ENCODE peak calls at places on chromosome 21, in five cellular contexts. One of them, this sample, is unnamed.

GRCh38 chr21:25837545-25838263 is 102.9 kb downstream of the GABPA start:
- DNase-seq in EL: peak; percentile 75
- DNase-seq in HS-27A: peak; percentile 36
- DNase-seq in HT1080: peak; percentile 60
- DNase-seq in HTR-8/SVneo: no peak
- DNase-seq in this sample: no peak

GRCh38 chr21:26754853-26755252 is 90.4 kb downstream of the ADAMTS1 start:
- DNase-seq in HS-27A: no peak
- DNase-seq in EL: no peak
- DNase-seq in HTR-8/SVneo: no peak
- DNase-seq in HT1080: no peak
- DNase-seq in this sample: no peak

GRCh38 chr21:33032434-33033047 is 6.8 kb downstream of the OLIG2 start:
- DNase-seq in HT1080: no peak
- DNase-seq in EL: no peak
- DNase-seq in HTR-8/SVneo: no peak
- DNase-seq in HS-27A: no peak
- DNase-seq in this sample: no peak

GRCh38 chr21:40765771-40766170 is 81.2 kb downstream of the DSCAM start:
- DNase-seq in EL: no peak
- DNase-seq in HT1080: no peak
- DNase-seq in HTR-8/SVneo: no peak
- DNase-seq in HS-27A: no peak
- DNase-seq in this sample: no peak

GRCh38 chr21:45934570-45934969 is 47.0 kb upstream of the COL6A1 start:
- DNase-seq in HS-27A: no peak
- DNase-seq in HT1080: no peak
- DNase-seq in HTR-8/SVneo: no peak
- DNase-seq in EL: no peak
- DNase-seq in this sample: no peak

GRCh38 chr21:37412603-37413360 is 46.2 kb downstream of the DYRK1A start:
- DNase-seq in HS-27A: no peak
- DNase-seq in HT1080: no peak
- DNase-seq in HTR-8/SVneo: no peak
- DNase-seq in EL: peak; percentile 70
- DNase-seq in this sample: no peak

GRCh38 chr21:22758478-22758877 is 1760.3 kb downstream of the NCAM2 start:
- DNase-seq in HTR-8/SVneo: no peak
- DNase-seq in HS-27A: no peak
- DNase-seq in EL: no peak
- DNase-seq in HT1080: peak; percentile 84
- DNase-seq in this sample: no peak

GRCh38 chr21:41755258-41755933 is 11.5 kb downstream of the RIPK4 start:
- DNase-seq in HS-27A: no peak
- DNase-seq in HTR-8/SVneo: no peak
- DNase-seq in EL: no peak
- DNase-seq in HT1080: no peak
- DNase-seq in this sample: no peak

GRCh38 chr21:46116846-46117585 is 19.1 kb downstream of the COL6A2 start:
- DNase-seq in EL: peak; percentile 80
- DNase-seq in HT1080: peak; percentile 25
- DNase-seq in HS-27A: no peak
- DNase-seq in HTR-8/SVneo: no peak
- DNase-seq in this sample: no peak

GRCh38 chr21:29496337-29496736 is 197.6 kb downstream of the BACH1 start:
- DNase-seq in EL: no peak
- DNase-seq in HT1080: no peak
- DNase-seq in HTR-8/SVneo: no peak
- DNase-seq in HS-27A: no peak
- DNase-seq in this sample: no peak

GRCh38 chr21:24225432-24225831 is 1381.8 kb downstream of the MRPL39 start:
- DNase-seq in EL: no peak
- DNase-seq in HS-27A: no peak
- DNase-seq in HTR-8/SVneo: peak; percentile 32
- DNase-seq in HT1080: peak; percentile 65
- DNase-seq in this sample: no peak

GRCh38 chr21:36820176-36821031 is 121.5 kb downstream of the SIM2 start:
- DNase-seq in EL: no peak
- DNase-seq in HTR-8/SVneo: no peak
- DNase-seq in HS-27A: no peak
- DNase-seq in HT1080: no peak
- DNase-seq in this sample: no peak

GRCh38 chr21:45510466-45510955 is 31.7 kb downstream of the SLC19A1 start:
- DNase-seq in HTR-8/SVneo: no peak
- DNase-seq in HT1080: no peak
- DNase-seq in HS-27A: no peak
- DNase-seq in EL: no peak
- DNase-seq in this sample: no peak

GRCh38 chr21:26469789-26470188 is 103.3 kb downstream of the CYYR1 start:
- DNase-seq in HT1080: peak; percentile 71
- DNase-seq in HTR-8/SVneo: peak; percentile 28
- DNase-seq in HS-27A: no peak
- DNase-seq in EL: peak; percentile 65
- DNase-seq in this sample: peak; percentile 36

GRCh38 chr21:46567348-46567747 is 37.5 kb downstream of the S100B start:
- DNase-seq in HS-27A: no peak
- DNase-seq in EL: no peak
- DNase-seq in HT1080: no peak
- DNase-seq in HTR-8/SVneo: no peak
- DNase-seq in this sample: no peak

GRCh38 chr21:36397606-36398005 is 12.4 kb downstream of the CHAF1B start:
- DNase-seq in HTR-8/SVneo: no peak
- DNase-seq in HT1080: no peak
- DNase-seq in EL: no peak
- DNase-seq in HS-27A: no peak
- DNase-seq in this sample: no peak

GRCh38 chr21:29737188-29737587 is 202.6 kb downstream of the GRIK1 start:
- DNase-seq in HT1080: no peak
- DNase-seq in HS-27A: no peak
- DNase-seq in EL: no peak
- DNase-seq in HTR-8/SVneo: no peak
- DNase-seq in this sample: no peak

GRCh38 chr21:45486443-45487160 is 55.6 kb downstream of the SLC19A1 start:
- DNase-seq in HS-27A: no peak
- DNase-seq in HTR-8/SVneo: no peak
- DNase-seq in EL: no peak
- DNase-seq in HT1080: no peak
- DNase-seq in this sample: no peak

GRCh38 chr21:44895859-44896258 is 22.4 kb upstream of the PTTG1IP start:
- DNase-seq in EL: no peak
- DNase-seq in HTR-8/SVneo: no peak
- DNase-seq in HS-27A: no peak
- DNase-seq in HT1080: no peak
- DNase-seq in this sample: no peak

GRCh38 chr21:29007801-29008200 is 11.3 kb downstream of the RWDD2B start:
- DNase-seq in EL: peak; percentile 47
- DNase-seq in HT1080: no peak
- DNase-seq in HS-27A: no peak
- DNase-seq in HTR-8/SVneo: no peak
- DNase-seq in this sample: no peak

GRCh38 chr21:16388911-16389515 is 659.2 kb downstream of the USP25 start:
- DNase-seq in HTR-8/SVneo: no peak
- DNase-seq in HT1080: no peak
- DNase-seq in EL: no peak
- DNase-seq in HS-27A: no peak
- DNase-seq in this sample: no peak

GRCh38 chr21:24367936-24368335 is 1239.3 kb downstream of the MRPL39 start:
- DNase-seq in EL: no peak
- DNase-seq in HT1080: peak; percentile 16
- DNase-seq in HS-27A: no peak
- DNase-seq in HTR-8/SVneo: peak; percentile 3
- DNase-seq in this sample: no peak

GRCh38 chr21:41953831-41954653 is at the start of gene C2CD2:
- DNase-seq in HTR-8/SVneo: peak; percentile 78
- DNase-seq in EL: peak; percentile 82
- DNase-seq in HT1080: peak; percentile 58
- DNase-seq in HS-27A: no peak
- DNase-seq in this sample: no peak

GRCh38 chr21:32917392-32918135 is 108.2 kb upstream of the OLIG2 start:
- DNase-seq in HTR-8/SVneo: no peak
- DNase-seq in EL: no peak
- DNase-seq in HS-27A: no peak
- DNase-seq in HT1080: no peak
- DNase-seq in this sample: no peak

GRCh38 chr21:29318354-29318753 is 19.6 kb downstream of the BACH1 start:
- DNase-seq in HTR-8/SVneo: no peak
- DNase-seq in HT1080: no peak
- DNase-seq in EL: no peak
- DNase-seq in HS-27A: no peak
- DNase-seq in this sample: no peak

GRCh38 chr21:32044205-32044874 is 171.5 kb downstream of the HUNK start:
- DNase-seq in HS-27A: no peak
- DNase-seq in EL: no peak
- DNase-seq in HT1080: no peak
- DNase-seq in HTR-8/SVneo: no peak
- DNase-seq in this sample: no peak

GRCh38 chr21:22223385-22223784 is 1225.2 kb downstream of the NCAM2 start:
- DNase-seq in HT1080: no peak
- DNase-seq in HS-27A: no peak
- DNase-seq in HTR-8/SVneo: no peak
- DNase-seq in EL: no peak
- DNase-seq in this sample: no peak

GRCh38 chr21:29184047-29184446 is 53.6 kb downstream of the MAP3K7CL start:
- DNase-seq in HT1080: no peak
- DNase-seq in HTR-8/SVneo: no peak
- DNase-seq in HS-27A: no peak
- DNase-seq in EL: no peak
- DNase-seq in this sample: no peak

GRCh38 chr21:39022901-39023693 is 160.2 kb downstream of the PSMG1 start:
- DNase-seq in HTR-8/SVneo: no peak
- DNase-seq in HS-27A: peak; percentile 63
- DNase-seq in HT1080: no peak
- DNase-seq in EL: peak; percentile 64
- DNase-seq in this sample: no peak

This sample was measured in gastrocnemius medialis.